ENCODE peak calls at places on chromosome 15, in eight cellular contexts. One of them, this sample, is unnamed. For H3K9me3, the result is how much of the 10 kb centered on the place peaks cover.

GRCh38 chr15:81002254-81003022 is 1.7 kb downstream of the TLNRD1 start:
- DNase-seq in neural progenitor cell: peak
- DNase-seq in astrocyte: no peak
- DNase-seq in H9: peak
- DNase-seq in cardiac muscle cell: no peak
- DNase-seq in upper lobe of right lung: no peak
- DNase-seq in fibroblast of lung: peak
- DNase-seq in CD4-positive, CD25-positive, alpha-beta regulatory T cell: no peak
- DNase-seq in this sample: no peak

GRCh38 chr15:65916664-65917406 is 47.5 kb downstream of the RAB11A start:
- DNase-seq in CD4-positive, CD25-positive, alpha-beta regulatory T cell: no peak
- DNase-seq in astrocyte: peak
- DNase-seq in cardiac muscle cell: peak
- DNase-seq in upper lobe of right lung: peak
- DNase-seq in fibroblast of lung: peak
- DNase-seq in H9: peak
- DNase-seq in neural progenitor cell: peak
- DNase-seq in this sample: no peak

GRCh38 chr15:95446854-95447253 is 883.6 kb upstream of the NR2F2 start:
- DNase-seq in H9: no peak
- DNase-seq in CD4-positive, CD25-positive, alpha-beta regulatory T cell: no peak
- DNase-seq in fibroblast of lung: no peak
- DNase-seq in upper lobe of right lung: no peak
- DNase-seq in cardiac muscle cell: no peak
- DNase-seq in neural progenitor cell: no peak
- DNase-seq in astrocyte: no peak
- DNase-seq in this sample: no peak

GRCh38 chr15:41895491-41895890 is 1.6 kb upstream of the SPTBN5 start:
- DNase-seq in CD4-positive, CD25-positive, alpha-beta regulatory T cell: no peak
- DNase-seq in upper lobe of right lung: no peak
- DNase-seq in fibroblast of lung: no peak
- DNase-seq in H9: no peak
- DNase-seq in astrocyte: no peak
- DNase-seq in neural progenitor cell: no peak
- DNase-seq in cardiac muscle cell: no peak
- DNase-seq in this sample: no peak

GRCh38 chr15:48084759-48085420 is 35.9 kb upstream of the SLC24A5 start:
- DNase-seq in cardiac muscle cell: peak
- DNase-seq in astrocyte: peak
- DNase-seq in upper lobe of right lung: no peak
- DNase-seq in neural progenitor cell: peak
- DNase-seq in CD4-positive, CD25-positive, alpha-beta regulatory T cell: no peak
- DNase-seq in H9: peak
- DNase-seq in fibroblast of lung: peak
- DNase-seq in this sample: no peak

GRCh38 chr15:67120009-67120838 is 54.8 kb downstream of the SMAD3 start:
- DNase-seq in cardiac muscle cell: no peak
- DNase-seq in neural progenitor cell: no peak
- DNase-seq in upper lobe of right lung: no peak
- DNase-seq in H9: no peak
- DNase-seq in astrocyte: no peak
- DNase-seq in CD4-positive, CD25-positive, alpha-beta regulatory T cell: no peak
- DNase-seq in fibroblast of lung: no peak
- DNase-seq in this sample: no peak

GRCh38 chr15:40111888-40112287 is 3.2 kb upstream of the BMF start:
- DNase-seq in astrocyte: no peak
- DNase-seq in CD4-positive, CD25-positive, alpha-beta regulatory T cell: no peak
- DNase-seq in neural progenitor cell: peak
- DNase-seq in H9: no peak
- DNase-seq in cardiac muscle cell: no peak
- DNase-seq in upper lobe of right lung: no peak
- DNase-seq in fibroblast of lung: no peak
- DNase-seq in this sample: no peak

GRCh38 chr15:29046281-29046810 is 160.6 kb downstream of the APBA2 start:
- DNase-seq in astrocyte: no peak
- DNase-seq in CD4-positive, CD25-positive, alpha-beta regulatory T cell: no peak
- DNase-seq in neural progenitor cell: no peak
- DNase-seq in cardiac muscle cell: no peak
- DNase-seq in upper lobe of right lung: peak
- DNase-seq in fibroblast of lung: no peak
- DNase-seq in H9: no peak
- DNase-seq in this sample: no peak

GRCh38 chr15:42134617-42135243 is 21.7 kb downstream of the PLA2G4F start:
- DNase-seq in fibroblast of lung: no peak
- DNase-seq in neural progenitor cell: no peak
- DNase-seq in H9: no peak
- DNase-seq in astrocyte: no peak
- DNase-seq in upper lobe of right lung: no peak
- DNase-seq in CD4-positive, CD25-positive, alpha-beta regulatory T cell: no peak
- DNase-seq in cardiac muscle cell: no peak
- DNase-seq in this sample: peak

GRCh38 chr15:41115088-41115651 is 910 bp downstream of the INO80 start:
- DNase-seq in astrocyte: peak
- DNase-seq in cardiac muscle cell: peak
- DNase-seq in fibroblast of lung: peak
- DNase-seq in CD4-positive, CD25-positive, alpha-beta regulatory T cell: no peak
- DNase-seq in upper lobe of right lung: no peak
- DNase-seq in H9: peak
- DNase-seq in neural progenitor cell: peak
- DNase-seq in this sample: no peak

GRCh38 chr15:94760348-94760747 is 529.0 kb downstream of the MCTP2 start:
- DNase-seq in fibroblast of lung: no peak
- DNase-seq in astrocyte: no peak
- DNase-seq in upper lobe of right lung: no peak
- DNase-seq in H9: no peak
- DNase-seq in cardiac muscle cell: no peak
- DNase-seq in CD4-positive, CD25-positive, alpha-beta regulatory T cell: no peak
- DNase-seq in neural progenitor cell: peak
- DNase-seq in this sample: no peak

DNA sequence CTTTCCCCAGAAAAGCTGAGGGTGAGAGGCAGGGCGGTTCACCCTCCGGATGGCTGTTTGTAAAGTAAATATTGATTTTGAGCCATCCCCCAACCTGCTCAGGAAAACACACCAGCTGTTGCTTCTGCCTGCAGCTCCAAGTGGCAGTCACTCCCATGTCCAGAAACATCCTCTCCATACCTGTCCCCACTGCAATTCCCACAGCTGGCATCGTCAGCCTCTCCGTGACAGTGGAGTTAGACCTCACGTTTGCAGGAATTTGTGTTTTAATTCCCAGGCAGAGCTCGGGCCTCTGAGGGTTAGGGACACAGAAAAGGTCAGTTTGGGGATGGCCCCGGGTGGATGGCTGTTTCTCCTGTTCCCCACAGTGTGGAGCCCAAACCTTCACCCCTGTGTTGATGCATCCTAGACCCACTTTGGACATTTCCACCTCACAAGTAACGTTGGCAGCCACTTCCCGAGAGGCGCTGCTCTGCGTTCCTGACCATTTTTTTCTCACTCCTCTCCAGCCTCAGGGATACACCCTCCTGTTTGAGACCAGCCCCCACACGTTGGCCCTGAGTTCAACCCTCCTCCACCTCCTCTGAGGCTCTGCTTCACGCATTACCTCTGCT is 11.8 kb upstream of the FAM174B start:
- DNase-seq in neural progenitor cell: no peak
- DNase-seq in CD4-positive, CD25-positive, alpha-beta regulatory T cell: no peak
- DNase-seq in cardiac muscle cell: no peak
- DNase-seq in astrocyte: no peak
- DNase-seq in upper lobe of right lung: no peak
- DNase-seq in H9: no peak
- DNase-seq in fibroblast of lung: no peak
- DNase-seq in this sample: no peak
- H3K9me3 ChIP-seq in neural progenitor cell: under half
- H3K9me3 ChIP-seq in CD4-positive, CD25-positive, alpha-beta regulatory T cell: under half
- H3K9me3 ChIP-seq in cardiac muscle cell: under half
- H3K9me3 ChIP-seq in astrocyte: under half
- H3K9me3 ChIP-seq in upper lobe of right lung: under half
- H3K9me3 ChIP-seq in H9: under half
- H3K9me3 ChIP-seq in fibroblast of lung: under half
- H3K9me3 ChIP-seq in this sample: under half

DNA sequence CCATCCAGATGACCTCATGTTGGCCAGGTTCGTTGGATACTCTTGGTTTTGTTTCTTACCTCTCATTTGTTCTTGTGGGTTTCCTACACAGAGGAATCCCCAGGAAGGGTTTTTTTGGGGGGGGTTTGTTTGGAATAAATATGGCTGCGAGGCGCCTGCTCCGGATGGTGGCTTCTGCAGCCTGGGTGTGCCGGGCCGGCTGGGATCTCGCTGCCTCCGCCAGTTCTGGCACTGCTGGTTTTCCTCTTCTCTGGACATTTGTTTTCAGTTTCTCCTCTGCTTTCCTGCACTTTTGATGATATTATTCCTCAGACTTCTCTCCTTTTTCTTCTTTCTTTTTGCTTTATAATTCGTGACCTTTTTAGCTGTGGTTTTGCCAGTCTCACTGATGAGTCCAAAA is 187.4 kb downstream of the OR4M2 start:
- DNase-seq in astrocyte: no peak
- DNase-seq in fibroblast of lung: no peak
- DNase-seq in neural progenitor cell: no peak
- DNase-seq in H9: no peak
- DNase-seq in upper lobe of right lung: no peak
- DNase-seq in CD4-positive, CD25-positive, alpha-beta regulatory T cell: no peak
- DNase-seq in cardiac muscle cell: no peak
- DNase-seq in this sample: no peak
- H3K9me3 ChIP-seq in astrocyte: under half
- H3K9me3 ChIP-seq in fibroblast of lung: under half
- H3K9me3 ChIP-seq in neural progenitor cell: half or more
- H3K9me3 ChIP-seq in H9: half or more
- H3K9me3 ChIP-seq in upper lobe of right lung: under half
- H3K9me3 ChIP-seq in CD4-positive, CD25-positive, alpha-beta regulatory T cell: under half
- H3K9me3 ChIP-seq in cardiac muscle cell: under half
- H3K9me3 ChIP-seq in this sample: under half

GRCh38 chr15:25287823-25288222 is 151.0 kb downstream of the UBE3A start:
- DNase-seq in fibroblast of lung: no peak
- DNase-seq in H9: no peak
- DNase-seq in astrocyte: no peak
- DNase-seq in cardiac muscle cell: no peak
- DNase-seq in neural progenitor cell: no peak
- DNase-seq in upper lobe of right lung: no peak
- DNase-seq in CD4-positive, CD25-positive, alpha-beta regulatory T cell: no peak
- DNase-seq in this sample: no peak
- H3K9me3 ChIP-seq in fibroblast of lung: under half
- H3K9me3 ChIP-seq in H9: under half
- H3K9me3 ChIP-seq in astrocyte: under half
- H3K9me3 ChIP-seq in cardiac muscle cell: under half
- H3K9me3 ChIP-seq in neural progenitor cell: under half
- H3K9me3 ChIP-seq in upper lobe of right lung: under half
- H3K9me3 ChIP-seq in CD4-positive, CD25-positive, alpha-beta regulatory T cell: under half
- H3K9me3 ChIP-seq in this sample: under half

GRCh38 chr15:53457479-53457878 is 302.0 kb downstream of the WDR72 start:
- DNase-seq in fibroblast of lung: no peak
- DNase-seq in astrocyte: no peak
- DNase-seq in CD4-positive, CD25-positive, alpha-beta regulatory T cell: no peak
- DNase-seq in cardiac muscle cell: no peak
- DNase-seq in upper lobe of right lung: no peak
- DNase-seq in H9: no peak
- DNase-seq in neural progenitor cell: no peak
- DNase-seq in this sample: no peak

GRCh38 chr15:53453253-53454105 is 306.0 kb downstream of the WDR72 start:
- DNase-seq in upper lobe of right lung: no peak
- DNase-seq in H9: no peak
- DNase-seq in astrocyte: no peak
- DNase-seq in cardiac muscle cell: no peak
- DNase-seq in fibroblast of lung: no peak
- DNase-seq in neural progenitor cell: no peak
- DNase-seq in CD4-positive, CD25-positive, alpha-beta regulatory T cell: no peak
- DNase-seq in this sample: no peak

GRCh38 chr15:53458736-53459135 is 300.7 kb downstream of the WDR72 start:
- DNase-seq in astrocyte: no peak
- DNase-seq in cardiac muscle cell: no peak
- DNase-seq in CD4-positive, CD25-positive, alpha-beta regulatory T cell: no peak
- DNase-seq in H9: no peak
- DNase-seq in neural progenitor cell: no peak
- DNase-seq in upper lobe of right lung: no peak
- DNase-seq in fibroblast of lung: no peak
- DNase-seq in this sample: no peak

GRCh38 chr15:53454843-53455721 is 304.4 kb downstream of the WDR72 start:
- DNase-seq in upper lobe of right lung: no peak
- DNase-seq in astrocyte: no peak
- DNase-seq in CD4-positive, CD25-positive, alpha-beta regulatory T cell: no peak
- DNase-seq in cardiac muscle cell: no peak
- DNase-seq in H9: no peak
- DNase-seq in fibroblast of lung: no peak
- DNase-seq in neural progenitor cell: no peak
- DNase-seq in this sample: no peak

GRCh38 chr15:53454535-53454842 is 305.0 kb downstream of the WDR72 start:
- DNase-seq in neural progenitor cell: no peak
- DNase-seq in cardiac muscle cell: no peak
- DNase-seq in upper lobe of right lung: no peak
- DNase-seq in CD4-positive, CD25-positive, alpha-beta regulatory T cell: no peak
- DNase-seq in astrocyte: no peak
- DNase-seq in fibroblast of lung: no peak
- DNase-seq in H9: no peak
- DNase-seq in this sample: no peak
- H3K9me3 ChIP-seq in neural progenitor cell: under half
- H3K9me3 ChIP-seq in cardiac muscle cell: under half
- H3K9me3 ChIP-seq in upper lobe of right lung: under half
- H3K9me3 ChIP-seq in CD4-positive, CD25-positive, alpha-beta regulatory T cell: under half
- H3K9me3 ChIP-seq in astrocyte: under half
- H3K9me3 ChIP-seq in fibroblast of lung: under half
- H3K9me3 ChIP-seq in H9: under half
- H3K9me3 ChIP-seq in this sample: under half

GRCh38 chr15:27574541-27575054 is 524.5 kb downstream of the OCA2 start:
- DNase-seq in CD4-positive, CD25-positive, alpha-beta regulatory T cell: no peak
- DNase-seq in cardiac muscle cell: no peak
- DNase-seq in H9: no peak
- DNase-seq in neural progenitor cell: no peak
- DNase-seq in fibroblast of lung: no peak
- DNase-seq in astrocyte: no peak
- DNase-seq in upper lobe of right lung: no peak
- DNase-seq in this sample: no peak

GRCh38 chr15:27576576-27576975 is 522.5 kb downstream of the OCA2 start:
- DNase-seq in astrocyte: no peak
- DNase-seq in cardiac muscle cell: no peak
- DNase-seq in neural progenitor cell: no peak
- DNase-seq in H9: no peak
- DNase-seq in CD4-positive, CD25-positive, alpha-beta regulatory T cell: no peak
- DNase-seq in upper lobe of right lung: no peak
- DNase-seq in fibroblast of lung: no peak
- DNase-seq in this sample: no peak

GRCh38 chr15:27582741-27583400 is 516.2 kb downstream of the OCA2 start:
- DNase-seq in astrocyte: peak
- DNase-seq in H9: no peak
- DNase-seq in CD4-positive, CD25-positive, alpha-beta regulatory T cell: no peak
- DNase-seq in neural progenitor cell: no peak
- DNase-seq in fibroblast of lung: peak
- DNase-seq in cardiac muscle cell: no peak
- DNase-seq in upper lobe of right lung: no peak
- DNase-seq in this sample: no peak

GRCh38 chr15:27573800-27574485 is 525.2 kb downstream of the OCA2 start:
- DNase-seq in fibroblast of lung: no peak
- DNase-seq in astrocyte: no peak
- DNase-seq in H9: no peak
- DNase-seq in cardiac muscle cell: no peak
- DNase-seq in neural progenitor cell: peak
- DNase-seq in upper lobe of right lung: no peak
- DNase-seq in CD4-positive, CD25-positive, alpha-beta regulatory T cell: no peak
- DNase-seq in this sample: no peak

GRCh38 chr15:27579738-27580137 is 519.4 kb downstream of the OCA2 start:
- DNase-seq in CD4-positive, CD25-positive, alpha-beta regulatory T cell: no peak
- DNase-seq in neural progenitor cell: no peak
- DNase-seq in astrocyte: no peak
- DNase-seq in cardiac muscle cell: no peak
- DNase-seq in H9: no peak
- DNase-seq in fibroblast of lung: no peak
- DNase-seq in upper lobe of right lung: no peak
- DNase-seq in this sample: no peak
- H3K9me3 ChIP-seq in CD4-positive, CD25-positive, alpha-beta regulatory T cell: under half
- H3K9me3 ChIP-seq in neural progenitor cell: under half
- H3K9me3 ChIP-seq in astrocyte: under half
- H3K9me3 ChIP-seq in cardiac muscle cell: under half
- H3K9me3 ChIP-seq in H9: under half
- H3K9me3 ChIP-seq in fibroblast of lung: under half
- H3K9me3 ChIP-seq in upper lobe of right lung: under half
- H3K9me3 ChIP-seq in this sample: under half